ENCODE peak calls at places on chromosomes 5 and 9, in six cellular contexts. P, N, L, V, U and D are unnamed samples. For H3K4me1, the result is how much of the 10 kb centered on the place peaks cover.

GRCh38 chr9:112443200-112443599 is 43.4 kb upstream of the KIAA1958 start:
- DNase-seq in P (no peak), N (peak), L (peak), V (no peak), U (no peak), D (no peak)

GRCh38 chr9:4904322-4905134 is 80.5 kb upstream of the JAK2 start:
- DNase-seq in P (no peak), N (no peak), L (peak), V (no peak), U (no peak), D (no peak)

GRCh38 chr9:2620876-2621677 is 510 bp upstream of the VLDLR start:
- DNase-seq in P (peak), N (peak), L (peak), V (peak), U (peak), D (peak)

GRCh38 chr5:89071101-89071940 is 188.3 kb upstream of the MEF2C start:
- DNase-seq in P (no peak), N (no peak), L (no peak), V (no peak), U (no peak), D (no peak)

GRCh38 chr9:131516930-131517329 is 14.1 kb downstream of the UCK1 start:
- DNase-seq in P (no peak), N (no peak), L (no peak), V (no peak), U (peak), D (no peak)

GRCh38 chr5:158953929-158954534 is 145.7 kb downstream of the EBF1 start:
- DNase-seq in P (no peak), N (no peak), L (no peak), V (no peak), U (no peak), D (no peak)

GRCh38 chr9:114995681-114996221 is 65.4 kb upstream of the TNFSF8 start:
- DNase-seq in P (peak), N (no peak), L (no peak), V (no peak), U (peak), D (no peak)

GRCh38 chr5:16057277-16057676 is 122.3 kb downstream of the MARCHF11 start:
- DNase-seq in P (no peak), N (no peak), L (no peak), V (no peak), U (no peak), D (no peak)

GRCh38 chr9:133135193-133135745 is 14.2 kb upstream of the RALGDS start:
- DNase-seq in P (peak), N (no peak), L (peak), V (peak), U (no peak), D (peak)

GRCh38 chr5:124651663-124652513 is 94.6 kb downstream of the ZNF608 start:
- DNase-seq in P (peak), N (peak), L (peak), V (peak), U (peak), D (no peak)

GRCh38 chr9:106432631-106433030 is 430.3 kb upstream of the ZNF462 start:
- DNase-seq in P (no peak), N (no peak), L (no peak), V (no peak), U (no peak), D (no peak)

GRCh38 chr5:6274846-6275543 is 103.4 kb downstream of the MED10 start:
- DNase-seq in P (no peak), N (no peak), L (no peak), V (no peak), U (no peak), D (no peak)

GRCh38 chr9:135224921-135225541 is 137.6 kb downstream of the OLFM1 start:
- DNase-seq in P (no peak), N (no peak), L (no peak), V (peak), U (no peak), D (no peak)

GRCh38 chr5:55450050-55450765 is 84.6 kb downstream of the PLPP1 start:
- DNase-seq in P (no peak), N (no peak), L (peak), V (no peak), U (no peak), D (no peak)

GRCh38 chr9:33287087-33287490 is 3.2 kb upstream of the NFX1 start:
- DNase-seq in P (peak), N (peak), L (peak), V (no peak), U (no peak), D (peak)

GRCh38 chr5:74641778-74642542 is 1.4 kb upstream of the ENC1 start:
- DNase-seq in P (peak), N (peak), L (peak), V (no peak), U (peak), D (peak)

DNA sequence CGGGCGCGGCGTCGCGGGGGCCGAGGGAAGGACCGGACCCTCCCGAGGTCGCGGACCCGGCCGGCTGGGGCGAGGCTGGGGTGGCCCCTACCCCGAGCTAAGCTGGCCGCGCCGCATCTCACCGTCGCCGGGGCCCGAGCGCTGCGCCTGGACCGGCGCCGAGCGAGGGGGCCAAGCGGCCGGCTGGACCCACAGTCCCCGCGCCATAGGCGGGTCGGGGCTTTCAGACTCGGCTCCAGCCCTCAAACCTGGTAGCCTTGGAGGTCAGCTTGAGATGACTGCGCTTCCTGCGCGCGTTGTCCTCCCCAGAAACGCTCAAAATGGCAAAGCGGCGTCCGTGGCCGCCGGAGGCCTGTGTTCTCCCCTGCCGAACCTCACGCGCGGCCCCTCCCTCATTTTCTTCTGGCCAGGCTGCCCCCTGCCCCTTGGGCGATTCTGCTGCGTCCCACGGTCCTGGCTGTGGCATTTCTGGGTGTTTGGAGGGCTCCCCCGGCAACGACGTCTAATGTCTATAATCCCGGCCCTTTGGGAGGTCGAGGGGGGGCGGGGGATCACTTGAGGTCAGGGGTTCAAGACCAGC is 8.7 kb upstream of the GRIN1 start:
- DNase-seq in P (no peak), N (peak), L (peak), V (no peak), U (no peak), D (no peak)
- H3K27ac ChIP-seq in P (peak), N (no peak), L (no peak), V (no peak), U (peak), D (peak)

DNA sequence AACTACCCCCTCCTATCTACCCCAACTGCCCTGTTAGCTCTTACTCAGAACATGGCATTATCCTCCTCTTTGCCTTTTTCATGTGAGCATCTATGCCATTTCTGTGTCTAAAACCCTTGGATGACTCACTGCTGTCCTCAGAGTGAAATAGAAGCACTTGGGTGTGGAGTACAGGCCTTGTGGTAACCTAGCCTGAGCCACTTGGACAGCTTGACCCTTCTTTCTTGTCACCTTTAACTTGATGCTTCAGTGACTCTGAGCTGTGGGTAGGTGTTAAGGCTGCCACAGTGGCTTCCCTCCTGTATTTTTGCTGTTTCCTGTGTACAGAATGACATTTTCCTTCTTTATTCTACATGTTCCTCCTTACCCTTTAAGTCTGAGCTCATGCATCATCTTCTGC is 391.4 kb downstream of the SH3GL2 start:
- DNase-seq in P (no peak), N (no peak), L (no peak), V (no peak), U (no peak), D (no peak)
- H3K4me1 ChIP-seq in P (under half), N (under half), L (under half), V (under half), U (under half), D (under half)

DNA sequence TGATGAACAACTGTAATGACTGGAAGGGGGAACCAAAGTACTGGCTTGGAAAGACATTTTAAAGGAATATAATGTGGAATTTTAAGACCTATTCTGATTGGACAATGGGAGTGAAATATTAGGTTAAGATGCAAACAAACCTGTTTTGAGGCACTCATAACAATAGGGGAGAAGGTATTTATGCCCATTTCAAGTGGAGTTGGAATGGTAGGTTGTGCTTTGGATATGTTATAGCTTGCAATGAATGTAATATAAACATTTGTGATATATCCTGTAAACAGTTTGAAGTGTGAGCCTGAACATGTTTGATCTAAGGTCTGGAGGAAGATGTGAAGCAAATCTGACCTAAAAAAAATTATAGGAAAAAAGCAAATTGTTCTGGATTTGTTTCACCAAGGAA is 129.6 kb upstream of the GRHPR start:
- DNase-seq in P (no peak), N (no peak), L (no peak), V (no peak), U (no peak), D (no peak)
- H3K27ac ChIP-seq in P (no peak), N (no peak), L (no peak), V (no peak), U (no peak), D (no peak)

DNA sequence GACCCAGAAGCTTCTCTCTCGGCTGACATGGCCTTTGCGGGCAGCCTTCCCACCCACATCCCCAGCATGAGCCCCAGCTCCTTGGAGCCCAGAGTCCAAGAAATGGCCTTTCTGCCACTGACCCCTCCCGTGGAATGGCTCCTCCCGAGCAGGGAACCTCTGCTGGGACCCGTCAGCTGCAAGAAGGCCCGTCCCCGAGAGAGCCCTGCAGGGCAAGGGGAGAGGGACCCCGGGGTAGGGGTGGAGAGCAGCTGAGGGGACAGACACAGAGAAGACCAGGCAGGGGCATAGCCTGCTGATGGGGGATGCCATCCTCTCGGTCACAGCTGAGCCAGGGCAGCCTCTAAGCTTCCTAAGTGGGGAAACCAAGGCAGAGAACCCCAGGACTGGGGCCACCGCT is 11.2 kb upstream of the NOTCH1 start:
- DNase-seq in P (no peak), N (no peak), L (no peak), V (no peak), U (no peak), D (no peak)
- H3K4me1 ChIP-seq in P (under half), N (under half), L (under half), V (under half), U (under half), D (under half)

DNA sequence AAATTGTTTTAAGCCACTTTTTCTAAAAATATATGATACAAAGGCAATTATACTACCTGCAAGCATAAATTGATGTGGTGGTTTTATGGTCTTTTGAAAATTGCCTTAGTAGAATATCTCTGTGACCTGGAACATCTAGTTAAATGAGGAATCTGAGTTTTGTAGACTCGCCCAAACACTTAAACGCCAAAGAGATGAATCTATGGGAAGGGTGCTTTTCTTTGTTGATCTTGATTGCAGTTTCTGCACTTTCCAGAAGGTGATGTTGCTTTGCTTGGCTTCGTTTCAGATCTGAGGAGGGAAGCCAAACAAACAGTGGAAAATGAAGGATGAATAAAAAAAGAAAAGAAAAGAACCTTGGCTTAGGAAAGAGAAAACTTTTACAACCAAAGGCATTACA is 1021.3 kb downstream of the NR2F1-AS1 start:
- DNase-seq in P (no peak), N (peak), L (peak), V (no peak), U (no peak), D (no peak)
- H3K27ac ChIP-seq in P (no peak), N (no peak), L (no peak), V (no peak), U (no peak), D (no peak)

GRCh38 chr5:72816297-72817075 is at the start of gene TNPO1:
- DNase-seq in P (peak), N (peak), L (peak), V (peak), U (peak), D (peak)

GRCh38 chr5:72817076-72817476 is 615 bp downstream of the TNPO1 start:
- DNase-seq in P (peak), N (no peak), L (peak), V (peak), U (peak), D (peak)

GRCh38 chr5:72817639-72818266 is 1.3 kb downstream of the TNPO1 start:
- DNase-seq in P (no peak), N (no peak), L (peak), V (no peak), U (no peak), D (no peak)

GRCh38 chr5:72821776-72822175 is 5.3 kb downstream of the TNPO1 start:
- DNase-seq in P (no peak), N (no peak), L (no peak), V (no peak), U (no peak), D (no peak)

DNA sequence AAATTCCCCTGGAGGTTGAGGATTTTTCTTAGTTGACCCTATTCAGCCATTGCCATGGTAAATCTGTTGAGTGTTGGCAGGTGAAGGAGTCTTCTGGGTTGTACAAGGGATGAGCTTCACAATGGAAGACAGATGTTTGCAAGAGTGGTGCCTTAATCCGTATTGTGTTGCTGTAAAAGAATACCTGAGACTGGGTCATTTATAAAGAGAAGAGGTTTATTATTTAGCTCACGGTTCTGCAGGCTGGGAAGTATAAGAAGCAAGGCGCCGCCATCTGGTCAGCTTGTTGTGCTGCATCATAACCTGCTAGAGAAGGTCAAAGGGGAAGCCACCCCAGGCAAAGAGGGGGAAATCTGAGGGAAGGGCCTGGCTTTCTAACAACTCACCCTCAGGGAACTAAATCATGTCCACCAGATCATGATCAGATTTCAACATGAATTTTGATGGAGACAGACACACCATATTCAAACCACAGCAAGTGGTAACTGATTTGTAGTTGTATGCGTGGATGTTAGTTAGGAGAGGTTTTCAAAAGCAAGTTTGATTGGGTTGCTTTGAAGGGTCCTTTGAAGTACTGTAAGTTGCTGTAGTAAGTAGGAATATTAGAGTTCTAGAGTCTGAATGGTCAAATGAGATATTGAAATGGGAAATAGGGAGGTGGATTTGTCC is 2.5 kb downstream of the TNPO1 start:
- DNase-seq in P (peak), N (peak), L (peak), V (peak), U (peak), D (peak)
- H3K4me1 ChIP-seq in P (under half), N (under half), L (under half), V (under half), U (half or more), D (under half)

GRCh38 chr9:121249563-121249962 is 18.4 kb upstream of the GSN start:
- DNase-seq in P (no peak), N (no peak), L (no peak), V (no peak), U (no peak), D (no peak)

GRCh38 chr9:121259498-121259897 is 8.5 kb upstream of the GSN start:
- DNase-seq in P (no peak), N (no peak), L (no peak), V (no peak), U (no peak), D (no peak)

GRCh38 chr9:121253162-121253561 is 14.8 kb upstream of the GSN start:
- DNase-seq in P (no peak), N (no peak), L (no peak), V (no peak), U (no peak), D (no peak)

GRCh38 chr9:121252104-121252851 is 15.7 kb upstream of the GSN start:
- DNase-seq in P (no peak), N (no peak), L (no peak), V (no peak), U (no peak), D (no peak)

GRCh38 chr9:121253821-121254471 is 14.0 kb upstream of the GSN start:
- DNase-seq in P (no peak), N (peak), L (no peak), V (no peak), U (no peak), D (no peak)
- H3K27ac ChIP-seq in P (no peak), N (no peak), L (no peak), V (no peak), U (no peak), D (no peak)

GRCh38 chr5:62327138-62327537 is 21.1 kb downstream of the KIF2A start:
- DNase-seq in P (no peak), N (no peak), L (no peak), V (no peak), U (no peak), D (no peak)
- H3K4me1 ChIP-seq in P (under half), N (under half), L (under half), V (under half), U (under half), D (half or more)